ENCODE peak calls at places on chromosomes 3 and 15, in ten cellular contexts. One of them, this sample, is unnamed.

GRCh38 chr3:171088984-171089754 is 62.6 kb upstream of the SLC2A2 start:
- DNase-seq in A549: peak
- DNase-seq in tibial nerve: no peak
- DNase-seq in AG09309: peak
- DNase-seq in lower leg skin: no peak
- DNase-seq in cardiac muscle cell: peak
- DNase-seq in astrocyte of the cerebellum: peak
- DNase-seq in AG10803: peak
- DNase-seq in stomach: no peak
- DNase-seq in IMR-90: peak
- DNase-seq in this sample: peak

GRCh38 chr3:97958396-97958795 is 13.8 kb downstream of the RIOX2 start:
- DNase-seq in A549: no peak
- DNase-seq in tibial nerve: no peak
- DNase-seq in AG09309: no peak
- DNase-seq in lower leg skin: no peak
- DNase-seq in cardiac muscle cell: peak
- DNase-seq in astrocyte of the cerebellum: no peak
- DNase-seq in AG10803: peak
- DNase-seq in stomach: no peak
- DNase-seq in IMR-90: peak
- DNase-seq in this sample: no peak

GRCh38 chr15:56963719-56964118 is 45.3 kb downstream of the TCF12 start:
- DNase-seq in A549: no peak
- DNase-seq in tibial nerve: no peak
- DNase-seq in AG09309: no peak
- DNase-seq in lower leg skin: no peak
- DNase-seq in cardiac muscle cell: peak
- DNase-seq in astrocyte of the cerebellum: no peak
- DNase-seq in AG10803: peak
- DNase-seq in stomach: no peak
- DNase-seq in IMR-90: no peak
- DNase-seq in this sample: peak

GRCh38 chr3:45957606-45958005 is 14.3 kb downstream of the CXCR6 start:
- DNase-seq in A549: no peak
- DNase-seq in tibial nerve: no peak
- DNase-seq in AG09309: no peak
- DNase-seq in lower leg skin: no peak
- DNase-seq in cardiac muscle cell: no peak
- DNase-seq in astrocyte of the cerebellum: no peak
- DNase-seq in AG10803: no peak
- DNase-seq in stomach: no peak
- DNase-seq in IMR-90: no peak
- DNase-seq in this sample: no peak

GRCh38 chr3:136802481-136802996 is 16.4 kb upstream of the SLC35G2 start:
- DNase-seq in A549: no peak
- DNase-seq in tibial nerve: no peak
- DNase-seq in AG09309: no peak
- DNase-seq in lower leg skin: no peak
- DNase-seq in cardiac muscle cell: peak
- DNase-seq in astrocyte of the cerebellum: no peak
- DNase-seq in AG10803: peak
- DNase-seq in stomach: no peak
- DNase-seq in IMR-90: peak
- DNase-seq in this sample: peak

GRCh38 chr3:187746479-187747335 is 1.4 kb upstream of the BCL6 start:
- DNase-seq in A549: no peak
- DNase-seq in tibial nerve: no peak
- DNase-seq in AG09309: no peak
- DNase-seq in lower leg skin: no peak
- DNase-seq in cardiac muscle cell: peak
- DNase-seq in astrocyte of the cerebellum: no peak
- DNase-seq in AG10803: peak
- DNase-seq in stomach: no peak
- DNase-seq in IMR-90: peak
- DNase-seq in this sample: peak

GRCh38 chr15:69523010-69524001 is 70.7 kb downstream of the RPLP1 start:
- DNase-seq in A549: peak
- DNase-seq in tibial nerve: peak
- DNase-seq in AG09309: peak
- DNase-seq in lower leg skin: peak
- DNase-seq in cardiac muscle cell: peak
- DNase-seq in astrocyte of the cerebellum: peak
- DNase-seq in AG10803: peak
- DNase-seq in stomach: peak
- DNase-seq in IMR-90: peak
- DNase-seq in this sample: peak

GRCh38 chr15:91926871-91927270 is 73.4 kb downstream of the SLCO3A1 start:
- DNase-seq in A549: no peak
- DNase-seq in tibial nerve: no peak
- DNase-seq in AG09309: no peak
- DNase-seq in lower leg skin: no peak
- DNase-seq in cardiac muscle cell: peak
- DNase-seq in astrocyte of the cerebellum: no peak
- DNase-seq in AG10803: peak
- DNase-seq in stomach: no peak
- DNase-seq in IMR-90: no peak
- DNase-seq in this sample: no peak

GRCh38 chr3:18223591-18224338 is 201.4 kb downstream of the SATB1 start:
- DNase-seq in A549: no peak
- DNase-seq in tibial nerve: no peak
- DNase-seq in AG09309: no peak
- DNase-seq in lower leg skin: no peak
- DNase-seq in cardiac muscle cell: no peak
- DNase-seq in astrocyte of the cerebellum: no peak
- DNase-seq in AG10803: no peak
- DNase-seq in stomach: no peak
- DNase-seq in IMR-90: no peak
- DNase-seq in this sample: no peak

GRCh38 chr3:86774082-86774691 is 216.8 kb downstream of the VGLL3 start:
- DNase-seq in A549: peak
- DNase-seq in tibial nerve: no peak
- DNase-seq in AG09309: no peak
- DNase-seq in lower leg skin: no peak
- DNase-seq in cardiac muscle cell: peak
- DNase-seq in astrocyte of the cerebellum: peak
- DNase-seq in AG10803: peak
- DNase-seq in stomach: no peak
- DNase-seq in IMR-90: peak
- DNase-seq in this sample: peak

GRCh38 chr3:63353383-63353782 is 75.3 kb downstream of the SYNPR start:
- DNase-seq in A549: no peak
- DNase-seq in tibial nerve: no peak
- DNase-seq in AG09309: no peak
- DNase-seq in lower leg skin: no peak
- DNase-seq in cardiac muscle cell: peak
- DNase-seq in astrocyte of the cerebellum: no peak
- DNase-seq in AG10803: peak
- DNase-seq in stomach: no peak
- DNase-seq in IMR-90: peak
- DNase-seq in this sample: peak

GRCh38 chr3:28077566-28077965 is 163.9 kb upstream of the CMC1 start:
- DNase-seq in A549: peak
- DNase-seq in tibial nerve: no peak
- DNase-seq in AG09309: peak
- DNase-seq in lower leg skin: peak
- DNase-seq in cardiac muscle cell: peak
- DNase-seq in astrocyte of the cerebellum: peak
- DNase-seq in AG10803: peak
- DNase-seq in stomach: no peak
- DNase-seq in IMR-90: peak
- DNase-seq in this sample: peak

DNA sequence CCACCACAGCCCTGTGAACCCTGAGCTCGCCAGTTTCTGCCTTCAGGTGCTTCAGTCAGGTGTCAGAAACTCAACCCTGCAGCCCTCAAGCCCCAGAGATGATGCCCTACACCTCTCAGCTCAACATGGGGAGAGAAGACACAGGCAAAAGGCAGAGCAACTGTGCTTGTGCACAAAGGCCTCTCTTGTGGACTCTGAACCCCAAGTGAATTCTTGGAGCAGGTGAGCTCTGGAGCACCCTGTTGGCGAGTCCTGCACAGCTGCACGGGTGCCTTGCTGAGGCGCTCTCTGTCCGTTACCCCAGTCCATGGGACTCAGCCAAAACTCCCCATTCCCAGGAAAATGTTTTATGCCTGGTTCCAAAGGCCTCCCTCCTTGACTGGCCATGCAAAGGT is 197.0 kb downstream of the KLF13 start:
- DNase-seq in A549: no peak
- DNase-seq in tibial nerve: no peak
- DNase-seq in AG09309: no peak
- DNase-seq in lower leg skin: no peak
- DNase-seq in cardiac muscle cell: no peak
- DNase-seq in astrocyte of the cerebellum: no peak
- DNase-seq in AG10803: no peak
- DNase-seq in stomach: no peak
- DNase-seq in IMR-90: no peak
- DNase-seq in this sample: no peak
- H3K4me3 ChIP-seq in A549: no peak
- H3K4me3 ChIP-seq in tibial nerve: no peak
- H3K4me3 ChIP-seq in AG09309: no peak
- H3K4me3 ChIP-seq in lower leg skin: no peak
- H3K4me3 ChIP-seq in cardiac muscle cell: no peak
- H3K4me3 ChIP-seq in astrocyte of the cerebellum: no peak
- H3K4me3 ChIP-seq in AG10803: no peak
- H3K4me3 ChIP-seq in stomach: no peak
- H3K4me3 ChIP-seq in IMR-90: no peak
- H3K4me3 ChIP-seq in this sample: no peak

GRCh38 chr15:74826911-74827310 is 484 bp downstream of the CPLX3 start:
- DNase-seq in A549: no peak
- DNase-seq in tibial nerve: no peak
- DNase-seq in AG09309: no peak
- DNase-seq in lower leg skin: no peak
- DNase-seq in cardiac muscle cell: no peak
- DNase-seq in astrocyte of the cerebellum: no peak
- DNase-seq in AG10803: no peak
- DNase-seq in stomach: no peak
- DNase-seq in IMR-90: no peak
- DNase-seq in this sample: no peak

GRCh38 chr15:74825895-74826294 is 532 bp upstream of the CPLX3 start:
- DNase-seq in A549: no peak
- DNase-seq in tibial nerve: no peak
- DNase-seq in AG09309: no peak
- DNase-seq in lower leg skin: no peak
- DNase-seq in cardiac muscle cell: no peak
- DNase-seq in astrocyte of the cerebellum: no peak
- DNase-seq in AG10803: no peak
- DNase-seq in stomach: no peak
- DNase-seq in IMR-90: no peak
- DNase-seq in this sample: no peak

GRCh38 chr15:74826372-74826819 is at the start of gene CPLX3:
- DNase-seq in A549: no peak
- DNase-seq in tibial nerve: no peak
- DNase-seq in AG09309: no peak
- DNase-seq in lower leg skin: no peak
- DNase-seq in cardiac muscle cell: peak
- DNase-seq in astrocyte of the cerebellum: no peak
- DNase-seq in AG10803: no peak
- DNase-seq in stomach: peak
- DNase-seq in IMR-90: no peak
- DNase-seq in this sample: no peak

GRCh38 chr15:74828835-74829234 is 2.4 kb downstream of the CPLX3 start:
- DNase-seq in A549: no peak
- DNase-seq in tibial nerve: no peak
- DNase-seq in AG09309: no peak
- DNase-seq in lower leg skin: no peak
- DNase-seq in cardiac muscle cell: no peak
- DNase-seq in astrocyte of the cerebellum: no peak
- DNase-seq in AG10803: no peak
- DNase-seq in stomach: no peak
- DNase-seq in IMR-90: no peak
- DNase-seq in this sample: no peak

GRCh38 chr15:74827632-74828031 is 1.2 kb downstream of the CPLX3 start:
- DNase-seq in A549: no peak
- DNase-seq in tibial nerve: no peak
- DNase-seq in AG09309: no peak
- DNase-seq in lower leg skin: no peak
- DNase-seq in cardiac muscle cell: no peak
- DNase-seq in astrocyte of the cerebellum: no peak
- DNase-seq in AG10803: no peak
- DNase-seq in stomach: no peak
- DNase-seq in IMR-90: no peak
- DNase-seq in this sample: no peak
- TF ChIP-seq CTCF in A549: no peak
- TF ChIP-seq CTCF in tibial nerve: no peak
- TF ChIP-seq CTCF in AG09309: no peak
- TF ChIP-seq CTCF in lower leg skin: no peak
- TF ChIP-seq CTCF in cardiac muscle cell: no peak
- TF ChIP-seq CTCF in astrocyte of the cerebellum: no peak
- TF ChIP-seq CTCF in AG10803: no peak
- TF ChIP-seq CTCF in stomach: no peak
- TF ChIP-seq CTCF in IMR-90: no peak
- TF ChIP-seq CTCF in this sample: no peak

DNA sequence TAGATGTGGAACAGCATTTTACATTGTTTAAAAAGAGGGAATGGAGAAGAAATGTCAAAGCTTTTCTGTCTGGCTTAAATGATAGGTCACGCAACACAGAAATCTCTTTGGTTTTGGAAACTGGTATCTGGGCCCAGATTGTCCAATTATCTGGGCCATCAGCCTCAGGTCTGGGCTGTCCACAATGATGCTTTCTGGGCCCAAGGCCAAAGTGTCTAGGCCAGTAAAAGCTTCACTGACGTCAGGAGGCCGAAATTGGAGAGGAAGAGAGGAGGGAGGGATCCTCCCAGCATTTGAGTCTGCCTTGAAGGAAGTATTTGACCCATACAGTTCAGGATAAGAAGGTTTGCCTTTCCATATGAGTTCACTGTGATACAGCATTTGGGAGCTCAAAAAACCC is 60.7 kb upstream of the ALDH1A3 start:
- DNase-seq in A549: peak
- DNase-seq in tibial nerve: no peak
- DNase-seq in AG09309: peak
- DNase-seq in lower leg skin: no peak
- DNase-seq in cardiac muscle cell: peak
- DNase-seq in astrocyte of the cerebellum: peak
- DNase-seq in AG10803: peak
- DNase-seq in stomach: no peak
- DNase-seq in IMR-90: peak
- DNase-seq in this sample: peak
- H3K4me3 ChIP-seq in A549: no peak
- H3K4me3 ChIP-seq in tibial nerve: no peak
- H3K4me3 ChIP-seq in AG09309: no peak
- H3K4me3 ChIP-seq in lower leg skin: no peak
- H3K4me3 ChIP-seq in cardiac muscle cell: no peak
- H3K4me3 ChIP-seq in astrocyte of the cerebellum: no peak
- H3K4me3 ChIP-seq in AG10803: no peak
- H3K4me3 ChIP-seq in stomach: no peak
- H3K4me3 ChIP-seq in IMR-90: no peak
- H3K4me3 ChIP-seq in this sample: no peak

DNA sequence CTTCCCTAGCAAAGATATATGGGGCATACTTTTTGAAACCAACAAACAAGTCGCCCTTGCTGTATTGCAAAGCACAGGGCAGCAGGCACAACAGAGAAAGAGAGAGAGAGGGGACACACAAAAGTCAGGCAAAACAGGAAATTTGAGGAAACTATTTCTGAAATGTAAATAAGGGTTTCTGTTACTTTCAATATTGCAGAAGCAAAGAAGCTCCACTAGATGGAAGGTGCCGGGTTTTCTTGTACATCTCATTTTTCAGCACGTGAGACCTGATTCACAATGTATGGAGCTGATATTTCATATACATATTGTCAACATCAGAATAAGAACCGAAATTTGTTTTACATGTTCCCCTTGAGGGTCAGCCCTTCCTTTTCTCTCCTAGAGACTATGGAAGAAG is 127.4 kb downstream of the FOXP1 start:
- DNase-seq in A549: no peak
- DNase-seq in tibial nerve: no peak
- DNase-seq in AG09309: no peak
- DNase-seq in lower leg skin: no peak
- DNase-seq in cardiac muscle cell: peak
- DNase-seq in astrocyte of the cerebellum: no peak
- DNase-seq in AG10803: peak
- DNase-seq in stomach: no peak
- DNase-seq in IMR-90: peak
- DNase-seq in this sample: no peak
- TF ChIP-seq CTCF in A549: no peak
- TF ChIP-seq CTCF in tibial nerve: no peak
- TF ChIP-seq CTCF in AG09309: peak
- TF ChIP-seq CTCF in lower leg skin: no peak
- TF ChIP-seq CTCF in cardiac muscle cell: peak
- TF ChIP-seq CTCF in astrocyte of the cerebellum: no peak
- TF ChIP-seq CTCF in AG10803: peak
- TF ChIP-seq CTCF in stomach: no peak
- TF ChIP-seq CTCF in IMR-90: no peak
- TF ChIP-seq CTCF in this sample: no peak

This sample was measured in astrocyte of the spinal cord.